ENCODE peak calls at places on chromosomes 1 and 21, in ten cellular contexts. K, A, M, V, C, B, F, S, L and G are unnamed samples.

GRCh38 chr1:54070549-54070915 is 17.1 kb downstream of the TCEANC2 start:
- DNase-seq in A (no peak), B (no peak), C (no peak), F (no peak), M (no peak), S (no peak), L (no peak), K (no peak), V (no peak), G (no peak)

GRCh38 chr1:67710417-67710816 is 25.4 kb downstream of the GADD45A start:
- DNase-seq in B (no peak), A (no peak), V (peak; percentile 70), C (no peak), K (no peak), S (no peak), M (no peak), F (no peak), L (no peak), G (no peak)

GRCh38 chr1:206100226-206100780 is 16.9 kb downstream of the AVPR1B start:
- DNase-seq in A (no peak), V (no peak), K (no peak), F (no peak), L (no peak), B (no peak), M (no peak), S (no peak), C (no peak), G (no peak)

GRCh38 chr1:51093566-51093965 is 8.5 kb upstream of the C1orf185 start:
- DNase-seq in K (no peak), M (no peak), V (no peak), C (no peak), S (peak; percentile 56), A (no peak), F (no peak), L (no peak), B (no peak), G (no peak)

GRCh38 chr1:41255978-41256377 is 13.9 kb upstream of the SCMH1 start:
- DNase-seq in M (no peak), V (no peak), F (no peak), B (no peak), K (no peak), S (no peak), A (no peak), L (no peak), C (no peak), G (no peak)

GRCh38 chr1:199129247-199129646 is 490.4 kb downstream of the PTPRC start:
- DNase-seq in S (no peak), C (no peak), V (no peak), F (no peak), B (no peak), K (no peak), M (no peak), L (no peak), A (no peak), G (peak; percentile 53)

GRCh38 chr21:44926364-44927101 is 5.8 kb upstream of the ITGB2 start:
- DNase-seq in V (peak; percentile 15), B (no peak), A (no peak), C (no peak), M (no peak), L (no peak), S (peak; percentile 74), F (no peak), K (no peak), G (no peak)

GRCh38 chr1:169698976-169699375 is 12.4 kb downstream of the SELL start:
- DNase-seq in L (no peak), V (no peak), B (no peak), F (no peak), K (no peak), A (no peak), S (no peak), M (no peak), C (no peak), G (no peak)

GRCh38 chr1:106957795-106958194 is 98.7 kb upstream of the PRMT6 start:
- DNase-seq in B (no peak), L (no peak), M (no peak), A (no peak), V (no peak), C (no peak), S (no peak), F (no peak), K (no peak), G (no peak)
- TF ChIP-seq CTCF in B (no peak), L (no peak), M (no peak), A (no peak), V (peak; percentile 40), C (no peak), S (no peak), F (peak; percentile 22), K (no peak), G (peak; percentile 20)

GRCh38 chr1:32716312-32717126 is 13.9 kb upstream of the SYNC start:
- DNase-seq in B (peak; percentile 57), K (peak; percentile 99), C (peak; percentile 74), M (peak; percentile 68), V (no peak), S (peak; percentile 22), L (no peak), A (peak; percentile 99), F (peak; percentile 86), G (no peak)

GRCh38 chr1:32717503-32717902 is 14.9 kb upstream of the SYNC start:
- DNase-seq in C (no peak), V (no peak), L (no peak), S (no peak), B (no peak), F (no peak), K (no peak), A (no peak), M (no peak), G (no peak)

GRCh38 chr1:32715901-32716311 is 13.3 kb upstream of the SYNC start:
- DNase-seq in L (no peak), B (no peak), V (peak; percentile 17), S (no peak), F (no peak), K (no peak), M (no peak), A (no peak), C (no peak), G (no peak)

GRCh38 chr1:32713081-32713480 is 10.5 kb upstream of the SYNC start:
- DNase-seq in A (no peak), F (no peak), C (no peak), L (no peak), M (no peak), S (no peak), K (no peak), B (no peak), V (no peak), G (no peak)

GRCh38 chr1:32714277-32714676 is 11.7 kb upstream of the SYNC start:
- DNase-seq in M (peak; percentile 54), B (no peak), V (no peak), A (no peak), C (no peak), F (no peak), K (no peak), L (no peak), S (no peak), G (peak; percentile 65)
- TF ChIP-seq CTCF in M (no peak), B (no peak), V (no peak), A (no peak), C (no peak), F (no peak), K (no peak), L (no peak), S (no peak), G (no peak)

DNA sequence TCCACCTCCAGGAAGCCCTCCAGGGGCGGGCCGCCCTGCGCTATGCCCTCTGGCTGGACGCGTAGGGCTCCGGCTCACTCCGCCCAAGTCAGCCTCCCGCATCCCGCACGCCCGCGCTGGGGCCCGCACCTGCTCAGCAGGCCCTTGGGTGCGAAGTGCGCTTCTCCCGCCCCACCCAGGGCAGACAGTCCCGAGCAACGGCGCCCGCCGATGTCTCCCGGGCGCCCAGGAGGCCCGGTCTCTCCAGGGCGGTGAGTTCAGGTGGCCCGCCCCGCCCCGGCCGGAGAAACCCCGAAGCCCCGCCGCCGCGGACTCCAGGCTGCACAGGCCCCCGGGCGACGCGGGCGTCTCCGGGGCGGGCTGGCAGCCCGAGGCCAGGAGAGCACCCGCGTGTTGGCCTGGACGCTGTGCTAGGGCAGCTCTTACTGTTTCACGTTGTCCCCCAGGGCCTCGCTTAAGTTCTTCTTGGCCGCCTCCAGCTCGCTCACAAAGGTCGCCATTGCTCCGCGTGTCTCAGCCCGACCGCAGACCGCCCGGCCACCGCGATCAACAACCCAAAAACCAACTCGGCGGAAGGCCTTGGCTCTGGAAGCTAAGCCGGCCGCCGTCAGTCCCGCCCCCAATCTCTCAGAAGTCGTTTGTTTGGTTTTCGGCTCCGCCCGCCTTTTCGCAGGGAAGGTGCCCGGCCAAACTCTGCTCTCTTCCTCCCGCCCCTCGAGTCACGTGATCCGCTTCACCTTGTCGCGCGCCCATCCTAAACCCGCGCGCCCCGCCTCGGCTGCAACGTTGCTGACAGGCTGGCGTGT is at the start of gene TADA1:
- DNase-seq in C (peak; percentile 98), K (peak; percentile 99), S (peak; percentile 96), F (peak; percentile 100), M (peak; percentile 99), V (peak; percentile 97), B (peak; percentile 97), L (peak; percentile 99), A (peak; percentile 99), G (peak; percentile 68)
- TF ChIP-seq CTCF in C (no peak), K (no peak), S (no peak), F (no peak), M (no peak), V (no peak), B (peak; percentile 41), L (peak; percentile 38), A (no peak), G (no peak)

DNA sequence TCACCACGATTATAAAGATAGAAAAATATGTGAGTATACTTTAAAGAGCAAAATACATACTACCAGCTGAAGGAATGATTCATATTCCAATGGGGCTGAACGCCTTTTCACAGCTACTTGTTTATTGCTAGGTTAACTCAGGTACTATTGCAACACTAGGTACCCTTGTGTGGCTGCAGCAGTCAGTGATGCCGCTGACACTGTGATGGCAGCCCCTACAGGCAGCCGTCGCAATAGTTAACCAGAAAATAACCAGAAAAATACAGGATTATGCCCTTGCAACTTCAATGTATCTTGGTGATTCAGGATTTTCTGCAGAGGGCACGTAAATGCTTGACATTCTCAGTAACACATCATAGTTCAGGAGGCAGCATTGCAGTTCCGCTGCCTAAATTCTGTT is 1.6 kb upstream of the MARK1 start:
- DNase-seq in V (no peak), L (no peak), S (no peak), A (no peak), F (peak; percentile 28), M (no peak), C (peak; percentile 13), K (no peak), B (no peak), G (no peak)
- TF ChIP-seq CTCF in V (no peak), L (no peak), S (no peak), A (no peak), F (peak; percentile 52), M (no peak), C (peak; percentile 36), K (no peak), B (no peak), G (peak; percentile 23)

DNA sequence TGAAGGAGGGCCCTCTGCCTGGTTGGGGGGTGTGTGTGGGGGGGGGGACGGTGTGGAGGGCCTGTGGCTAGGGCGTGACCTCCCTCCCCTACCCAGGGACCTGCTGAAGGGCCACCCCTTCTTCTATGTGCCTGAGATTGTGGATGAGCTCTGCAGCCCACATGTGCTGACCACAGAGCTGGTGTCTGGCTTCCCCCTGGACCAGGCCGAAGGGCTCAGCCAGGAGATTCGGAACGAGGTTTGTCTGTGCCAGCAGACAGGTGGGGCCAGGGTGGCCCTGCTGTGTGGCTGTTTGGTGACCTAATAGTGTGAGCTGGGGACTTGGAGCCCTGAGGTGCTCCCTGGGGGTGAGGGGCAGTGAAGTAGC is 43.9 kb downstream of the COQ8A start:
- DNase-seq in K (no peak), C (no peak), F (no peak), A (no peak), S (no peak), V (no peak), B (no peak), M (no peak), L (no peak), G (no peak)
- TF ChIP-seq CTCF in K (no peak), C (no peak), F (no peak), A (no peak), S (no peak), V (no peak), B (no peak), M (no peak), L (no peak), G (no peak)